ENCODE peak calls at places on chromosomes 1 and 21, in nine cellular contexts. One of them, this sample, is unnamed.
A peak's percentile ranks its signal among the peaks of the same experiment; 100 is the strongest.

GRCh38 chr1:86461482-86461881 is 7.2 kb upstream of the CLCA1 start:
- DNase-seq in HCT116: no peak
- DNase-seq in IMR-90: no peak
- DNase-seq in cardiac muscle cell: no peak
- DNase-seq in psoas muscle: no peak
- DNase-seq in colonic mucosa: no peak
- DNase-seq in thoracic aorta: no peak
- DNase-seq in ovary: no peak
- DNase-seq in pancreas: no peak
- DNase-seq in this sample: no peak

GRCh38 chr1:203564024-203564423 is 62.6 kb upstream of the ATP2B4 start:
- DNase-seq in cardiac muscle cell: peak; percentile 36
- DNase-seq in psoas muscle: no peak
- DNase-seq in HCT116: no peak
- DNase-seq in thoracic aorta: no peak
- DNase-seq in IMR-90: peak; percentile 58
- DNase-seq in colonic mucosa: no peak
- DNase-seq in pancreas: no peak
- DNase-seq in ovary: no peak
- DNase-seq in this sample: no peak

GRCh38 chr1:23751050-23751814 is 8.0 kb downstream of the ELOA start:
- DNase-seq in psoas muscle: no peak
- DNase-seq in IMR-90: peak; percentile 57
- DNase-seq in colonic mucosa: peak; percentile 38
- DNase-seq in ovary: no peak
- DNase-seq in cardiac muscle cell: peak; percentile 71
- DNase-seq in HCT116: peak; percentile 21
- DNase-seq in thoracic aorta: no peak
- DNase-seq in pancreas: no peak
- DNase-seq in this sample: no peak

GRCh38 chr1:78223417-78224215 is 177.8 kb downstream of the GIPC2 start:
- DNase-seq in pancreas: no peak
- DNase-seq in IMR-90: peak; percentile 64
- DNase-seq in thoracic aorta: no peak
- DNase-seq in colonic mucosa: no peak
- DNase-seq in ovary: no peak
- DNase-seq in HCT116: no peak
- DNase-seq in psoas muscle: no peak
- DNase-seq in cardiac muscle cell: peak; percentile 49
- DNase-seq in this sample: no peak

GRCh38 chr1:93708734-93709481 is 27.3 kb upstream of the BCAR3 start:
- DNase-seq in thoracic aorta: no peak
- DNase-seq in colonic mucosa: no peak
- DNase-seq in ovary: peak; percentile 71
- DNase-seq in IMR-90: peak; percentile 33
- DNase-seq in pancreas: no peak
- DNase-seq in HCT116: no peak
- DNase-seq in cardiac muscle cell: peak; percentile 56
- DNase-seq in psoas muscle: no peak
- DNase-seq in this sample: no peak

GRCh38 chr1:156095906-156096508 is 13.7 kb upstream of the MEX3A start:
- DNase-seq in ovary: no peak
- DNase-seq in colonic mucosa: no peak
- DNase-seq in thoracic aorta: no peak
- DNase-seq in psoas muscle: no peak
- DNase-seq in HCT116: no peak
- DNase-seq in pancreas: no peak
- DNase-seq in IMR-90: no peak
- DNase-seq in cardiac muscle cell: no peak
- DNase-seq in this sample: no peak

GRCh38 chr1:231807498-231807897 is 180.9 kb downstream of the DISC1 start:
- DNase-seq in psoas muscle: no peak
- DNase-seq in cardiac muscle cell: no peak
- DNase-seq in IMR-90: no peak
- DNase-seq in HCT116: no peak
- DNase-seq in thoracic aorta: no peak
- DNase-seq in pancreas: no peak
- DNase-seq in ovary: no peak
- DNase-seq in colonic mucosa: no peak
- DNase-seq in this sample: no peak

GRCh38 chr1:19477284-19478240 is 7.8 kb downstream of the CAPZB start:
- DNase-seq in psoas muscle: no peak
- DNase-seq in cardiac muscle cell: no peak
- DNase-seq in IMR-90: no peak
- DNase-seq in pancreas: no peak
- DNase-seq in HCT116: no peak
- DNase-seq in colonic mucosa: peak; percentile 35
- DNase-seq in thoracic aorta: no peak
- DNase-seq in ovary: no peak
- DNase-seq in this sample: no peak

GRCh38 chr21:14318598-14318997 is 64.3 kb downstream of the HSPA13 start:
- DNase-seq in pancreas: no peak
- DNase-seq in thoracic aorta: no peak
- DNase-seq in ovary: no peak
- DNase-seq in HCT116: no peak
- DNase-seq in cardiac muscle cell: no peak
- DNase-seq in psoas muscle: no peak
- DNase-seq in colonic mucosa: no peak
- DNase-seq in IMR-90: no peak
- DNase-seq in this sample: no peak

GRCh38 chr1:67166196-67166595 is at the start of gene IL23R:
- DNase-seq in colonic mucosa: no peak
- DNase-seq in ovary: no peak
- DNase-seq in cardiac muscle cell: no peak
- DNase-seq in thoracic aorta: no peak
- DNase-seq in IMR-90: no peak
- DNase-seq in HCT116: no peak
- DNase-seq in psoas muscle: no peak
- DNase-seq in pancreas: no peak
- DNase-seq in this sample: no peak

GRCh38 chr1:171582589-171582988 is 39.5 kb upstream of the MYOCOS start:
- DNase-seq in colonic mucosa: no peak
- DNase-seq in psoas muscle: no peak
- DNase-seq in HCT116: no peak
- DNase-seq in thoracic aorta: no peak
- DNase-seq in ovary: no peak
- DNase-seq in cardiac muscle cell: no peak
- DNase-seq in pancreas: no peak
- DNase-seq in IMR-90: no peak
- DNase-seq in this sample: no peak

DNA sequence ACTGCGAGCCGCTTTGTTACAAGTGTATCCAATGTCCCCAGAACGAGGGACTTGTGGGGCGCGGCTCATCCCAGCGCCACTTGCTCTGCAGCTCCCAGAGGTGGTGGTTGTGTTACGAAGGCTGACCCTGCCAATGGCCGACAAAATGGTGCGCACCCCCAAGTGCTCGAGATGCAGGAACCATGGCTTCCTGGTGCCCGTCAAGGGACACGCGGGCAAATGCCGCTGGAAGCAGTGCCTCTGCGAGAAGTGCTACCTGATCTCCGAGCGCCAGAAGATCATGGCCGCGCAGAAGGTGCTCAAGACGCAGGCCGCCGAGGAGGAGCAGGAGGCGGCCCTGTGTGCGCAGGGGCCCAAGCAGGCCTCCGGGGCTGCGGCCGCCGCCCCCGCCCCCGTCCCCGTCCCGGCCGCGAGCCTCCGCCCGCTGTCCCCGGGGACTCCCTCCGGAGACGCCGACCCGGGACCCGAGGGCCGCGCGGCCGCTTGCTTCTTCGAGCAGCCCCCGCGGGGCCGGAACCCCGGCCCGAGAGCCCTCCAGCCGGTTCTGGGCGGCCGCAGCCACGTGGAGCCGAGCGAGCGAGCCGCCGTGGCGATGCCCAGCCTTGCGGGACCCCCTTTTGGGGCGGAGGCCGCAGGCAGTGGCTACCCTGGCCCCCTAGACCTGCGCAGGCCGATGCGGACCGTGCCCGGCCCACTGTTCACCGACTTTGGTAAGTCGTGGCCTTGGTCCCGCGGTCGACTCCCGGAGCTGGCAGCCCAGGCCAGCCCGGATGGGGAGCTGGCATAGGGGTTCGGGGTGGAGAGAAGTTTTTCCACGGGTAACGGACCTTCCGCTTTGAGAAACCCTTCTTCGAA is at the start of gene DMRTB1:
- DNase-seq in IMR-90: no peak
- DNase-seq in colonic mucosa: no peak
- DNase-seq in thoracic aorta: no peak
- DNase-seq in HCT116: no peak
- DNase-seq in pancreas: no peak
- DNase-seq in cardiac muscle cell: no peak
- DNase-seq in psoas muscle: no peak
- DNase-seq in ovary: no peak
- DNase-seq in this sample: no peak
- H3K4me3 ChIP-seq in IMR-90: no peak within 1 kb of the TSS
- H3K4me3 ChIP-seq in colonic mucosa: no peak within 1 kb of the TSS
- H3K4me3 ChIP-seq in thoracic aorta: no peak within 1 kb of the TSS
- H3K4me3 ChIP-seq in HCT116: no peak within 1 kb of the TSS
- H3K4me3 ChIP-seq in pancreas: no peak within 1 kb of the TSS
- H3K4me3 ChIP-seq in cardiac muscle cell: no peak within 1 kb of the TSS
- H3K4me3 ChIP-seq in psoas muscle: no peak within 1 kb of the TSS
- H3K4me3 ChIP-seq in ovary: no peak within 1 kb of the TSS
- H3K4me3 ChIP-seq in this sample: no peak within 1 kb of the TSS

GRCh38 chr1:29963946-29964345 is 727.6 kb downstream of the PTPRU start:
- DNase-seq in ovary: no peak
- DNase-seq in pancreas: no peak
- DNase-seq in cardiac muscle cell: no peak
- DNase-seq in thoracic aorta: no peak
- DNase-seq in psoas muscle: no peak
- DNase-seq in colonic mucosa: no peak
- DNase-seq in HCT116: no peak
- DNase-seq in IMR-90: no peak
- DNase-seq in this sample: no peak
- H3K27me3 ChIP-seq in ovary: no peaks in the 10 kb centered on the region
- H3K27me3 ChIP-seq in pancreas: no peaks in the 10 kb centered on the region
- H3K27me3 ChIP-seq in cardiac muscle cell: no peaks in the 10 kb centered on the region
- H3K27me3 ChIP-seq in thoracic aorta: no peaks in the 10 kb centered on the region
- H3K27me3 ChIP-seq in psoas muscle: no peaks in the 10 kb centered on the region
- H3K27me3 ChIP-seq in colonic mucosa: no peaks in the 10 kb centered on the region
- H3K27me3 ChIP-seq in HCT116: peaks cover 10% of the 10 kb centered on the region
- H3K27me3 ChIP-seq in IMR-90: no peaks in the 10 kb centered on the region
- H3K27me3 ChIP-seq in this sample: peaks cover 67% of the 10 kb centered on the region

GRCh38 chr1:211676106-211676583 is 724 bp upstream of the NEK2 start:
- DNase-seq in IMR-90: no peak
- DNase-seq in cardiac muscle cell: no peak
- DNase-seq in HCT116: no peak
- DNase-seq in thoracic aorta: no peak
- DNase-seq in psoas muscle: no peak
- DNase-seq in pancreas: no peak
- DNase-seq in ovary: no peak
- DNase-seq in colonic mucosa: no peak
- DNase-seq in this sample: no peak
- H3K4me3 ChIP-seq in IMR-90: peak overlapping the region; percentile 87
- H3K4me3 ChIP-seq in cardiac muscle cell: peak overlapping the region; percentile 53
- H3K4me3 ChIP-seq in HCT116: peak overlapping the region; percentile 96
- H3K4me3 ChIP-seq in thoracic aorta: peak overlapping the region; percentile 83
- H3K4me3 ChIP-seq in psoas muscle: peak overlapping the region; percentile 73
- H3K4me3 ChIP-seq in pancreas: peak overlapping the region; percentile 37
- H3K4me3 ChIP-seq in ovary: peak overlapping the region; percentile 53
- H3K4me3 ChIP-seq in colonic mucosa: peak overlapping the region; percentile 67
- H3K4me3 ChIP-seq in this sample: peak overlapping the region; percentile 51

GRCh38 chr1:112007169-112007568 is 17.7 kb upstream of the KCND3 start:
- DNase-seq in thoracic aorta: no peak
- DNase-seq in cardiac muscle cell: no peak
- DNase-seq in ovary: no peak
- DNase-seq in HCT116: no peak
- DNase-seq in pancreas: no peak
- DNase-seq in psoas muscle: no peak
- DNase-seq in colonic mucosa: no peak
- DNase-seq in IMR-90: no peak
- DNase-seq in this sample: no peak
- H3K27me3 ChIP-seq in thoracic aorta: no peaks in the 10 kb centered on the region
- H3K27me3 ChIP-seq in cardiac muscle cell: peaks cover 28% of the 10 kb centered on the region
- H3K27me3 ChIP-seq in ovary: no peaks in the 10 kb centered on the region
- H3K27me3 ChIP-seq in HCT116: peaks cover 66% of the 10 kb centered on the region
- H3K27me3 ChIP-seq in pancreas: no peaks in the 10 kb centered on the region
- H3K27me3 ChIP-seq in psoas muscle: no peaks in the 10 kb centered on the region
- H3K27me3 ChIP-seq in colonic mucosa: no peaks in the 10 kb centered on the region
- H3K27me3 ChIP-seq in IMR-90: peaks cover 2% of the 10 kb centered on the region
- H3K27me3 ChIP-seq in this sample: no peaks in the 10 kb centered on the region